ENCODE peak calls at places on chromosomes 4 and X, in seven cellular contexts. P is activated CD8-positive, alpha-beta memory T cell treated with anti-CD3 and anti-CD28 coated beads for 24 hours; K is stimulated activated CD4-positive, alpha-beta T cell treated with anti-CD3 and anti-CD28 coated beads, Interleukin-1b, Interleukin-23, amount 100 ng/mL, for 4 hours; Z is CD4-positive, alpha-beta T cell; B is tibial nerve; O is GM12864; C is NCI-H1930. G is an unnamed sample.

GRCh38 chr4:139986108-139986507 is 167.9 kb downstream of the MAML3 start:
- DNase-seq in P (no peak), K (no peak), Z (no peak), B (no peak), O (no peak), C (no peak), G (peak; percentile 69)

GRCh38 chr4:81666491-81666890 is 194.8 kb upstream of the RASGEF1B start:
- DNase-seq in P (no peak), K (no peak), Z (no peak), B (no peak), O (no peak), C (peak; percentile 71), G (peak; percentile 58)

GRCh38 chr4:31169851-31170250 is 449.7 kb downstream of the PCDH7 start:
- DNase-seq in P (no peak), K (no peak), Z (no peak), B (no peak), O (no peak), C (no peak), G (no peak)

GRCh38 chr4:84499065-84499982 is at the start of gene NKX6-1:
- DNase-seq in P (no peak), K (no peak), Z (no peak), B (peak; percentile 29), O (no peak), C (peak; percentile 92), G (peak; percentile 26)

GRCh38 chr4:81806485-81806884 is 334.8 kb upstream of the RASGEF1B start:
- DNase-seq in P (no peak), K (no peak), Z (no peak), B (no peak), O (no peak), C (no peak), G (peak; percentile 37)

GRCh38 chr4:126582737-126583136 is 1050.0 kb upstream of the INTU start:
- DNase-seq in P (no peak), K (no peak), Z (no peak), B (no peak), O (no peak), C (no peak), G (no peak)

GRCh38 chrX:123219916-123220315 is 35.8 kb downstream of the GRIA3 start:
- DNase-seq in P (no peak), K (no peak), Z (no peak), B (no peak), O (no peak), C (no peak), G (no peak)

GRCh38 chr4:61543976-61544375 is 343.9 kb downstream of the ADGRL3 start:
- DNase-seq in P (no peak), K (no peak), Z (no peak), B (no peak), O (no peak), C (no peak), G (no peak)

GRCh38 chr4:86233681-86234080 is 126.2 kb downstream of the MAPK10 start:
- DNase-seq in P (no peak), K (no peak), Z (no peak), B (no peak), O (no peak), C (no peak), G (no peak)

GRCh38 chr4:186201535-186202230 is 10.3 kb downstream of the CYP4V2 start:
- DNase-seq in P (peak; percentile 66), K (peak; percentile 44), Z (peak; percentile 35), B (no peak), O (no peak), C (no peak), G (peak; percentile 41)

GRCh38 chrX:37912286-37912685 is 64.9 kb upstream of the DYNLT3 start:
- DNase-seq in P (no peak), K (no peak), Z (no peak), B (no peak), O (no peak), C (no peak), G (no peak)

GRCh38 chr4:160956875-160957274 is 1206.9 kb downstream of the FSTL5 start:
- DNase-seq in P (no peak), K (no peak), Z (no peak), B (no peak), O (no peak), C (no peak), G (no peak)

GRCh38 chr4:3328814-3329663 is 36.2 kb downstream of the RGS12 start:
- DNase-seq in P (peak; percentile 47), K (no peak), Z (no peak), B (no peak), O (no peak), C (no peak), G (no peak)

GRCh38 chr4:3070709-3071500 is 3.4 kb downstream of the HTT-AS start:
- DNase-seq in P (no peak), K (no peak), Z (no peak), B (no peak), O (no peak), C (no peak), G (no peak)

GRCh38 chr4:137531951-137532868 is at the start of gene PCDH18:
- DNase-seq in P (no peak), K (no peak), Z (no peak), B (peak; percentile 96), O (peak; percentile 2), C (no peak), G (peak; percentile 27)

GRCh38 chrX:19824603-19825002 is 62.8 kb downstream of the SH3KBP1 start:
- DNase-seq in P (peak; percentile 64), K (no peak), Z (no peak), B (no peak), O (no peak), C (no peak), G (no peak)

GRCh38 chr4:16056681-16057400 is 27.0 kb downstream of the PROM1 start:
- DNase-seq in P (no peak), K (no peak), Z (no peak), B (no peak), O (no peak), C (no peak), G (peak; percentile 64)

GRCh38 chrX:19674041-19674769 is 158.9 kb upstream of the MAP3K15 start:
- DNase-seq in P (no peak), K (no peak), Z (no peak), B (no peak), O (no peak), C (no peak), G (no peak)

GRCh38 chr4:2925931-2926860 is 37.0 kb downstream of the NOP14 start:
- DNase-seq in P (peak; percentile 48), K (no peak), Z (no peak), B (no peak), O (no peak), C (no peak), G (no peak)

G was measured in NCI-H146.